ENCODE peak calls at places on chromosome 15, in six cellular contexts. N, L, O, F, A and S are unnamed samples.

GRCh38 chr15:67373266-67373665 is 118.7 kb downstream of the IQCH start:
- DNase-seq in N (no peak), L (no peak), O (no peak), F (no peak), A (no peak), S (no peak)

GRCh38 chr15:100725121-100726069 is 123.0 kb downstream of the ASB7 start:
- DNase-seq in N (no peak), L (no peak), O (peak; percentile 58), F (no peak), A (no peak), S (no peak)

GRCh38 chr15:75553659-75554058 is 25.5 kb downstream of the PTPN9 start:
- DNase-seq in N (no peak), L (no peak), O (no peak), F (no peak), A (no peak), S (no peak)

GRCh38 chr15:70488002-70488605 is 275.3 kb downstream of the UACA start:
- DNase-seq in N (peak; percentile 79), L (peak; percentile 66), O (peak; percentile 91), F (peak; percentile 80), A (no peak), S (peak; percentile 84)

GRCh38 chr15:58458076-58458475 is 26.3 kb downstream of the LIPC start:
- DNase-seq in N (no peak), L (peak; percentile 46), O (no peak), F (no peak), A (no peak), S (peak; percentile 80)

GRCh38 chr15:77865106-77865630 is 212.3 kb downstream of the TBC1D2B start:
- DNase-seq in N (no peak), L (no peak), O (peak; percentile 24), F (no peak), A (no peak), S (no peak)

GRCh38 chr15:34804113-34804512 is 8.8 kb upstream of the ACTC1 start:
- DNase-seq in N (no peak), L (no peak), O (no peak), F (no peak), A (no peak), S (no peak)

GRCh38 chr15:94441782-94442181 is 210.4 kb downstream of the MCTP2 start:
- DNase-seq in N (no peak), L (no peak), O (no peak), F (no peak), A (no peak), S (no peak)

GRCh38 chr15:22888120-22888859 is 49.8 kb downstream of the NIPA2 start:
- DNase-seq in N (peak; percentile 32), L (no peak), O (no peak), F (no peak), A (no peak), S (no peak)

GRCh38 chr15:95561463-95561862 is 769.0 kb upstream of the NR2F2 start:
- DNase-seq in N (no peak), L (no peak), O (no peak), F (no peak), A (no peak), S (no peak)

GRCh38 chr15:77329202-77329601 is 90.7 kb downstream of the PEAK1 start:
- DNase-seq in N (no peak), L (no peak), O (no peak), F (no peak), A (no peak), S (no peak)

GRCh38 chr15:77369168-77369567 is 50.7 kb downstream of the PEAK1 start:
- DNase-seq in N (no peak), L (no peak), O (no peak), F (no peak), A (no peak), S (no peak)

GRCh38 chr15:98226149-98226548 is 265.6 kb downstream of the ARRDC4 start:
- DNase-seq in N (no peak), L (no peak), O (no peak), F (no peak), A (no peak), S (no peak)

GRCh38 chr15:56977232-56977631 is 58.8 kb downstream of the TCF12 start:
- DNase-seq in N (no peak), L (no peak), O (no peak), F (no peak), A (no peak), S (no peak)

GRCh38 chr15:88250826-88251225 is 5.7 kb downstream of the NTRK3 start:
- DNase-seq in N (no peak), L (no peak), O (no peak), F (no peak), A (no peak), S (no peak)

GRCh38 chr15:88247914-88248313 is 8.6 kb downstream of the NTRK3 start:
- DNase-seq in N (no peak), L (no peak), O (no peak), F (no peak), A (no peak), S (no peak)

GRCh38 chr15:88246666-88247446 is 9.7 kb downstream of the NTRK3 start:
- DNase-seq in N (peak; percentile 87), L (peak; percentile 79), O (peak; percentile 94), F (peak; percentile 74), A (peak; percentile 90), S (peak; percentile 72)

GRCh38 chr15:88246081-88246480 is 10.5 kb downstream of the NTRK3 start:
- DNase-seq in N (no peak), L (no peak), O (no peak), F (no peak), A (no peak), S (no peak)

DNA sequence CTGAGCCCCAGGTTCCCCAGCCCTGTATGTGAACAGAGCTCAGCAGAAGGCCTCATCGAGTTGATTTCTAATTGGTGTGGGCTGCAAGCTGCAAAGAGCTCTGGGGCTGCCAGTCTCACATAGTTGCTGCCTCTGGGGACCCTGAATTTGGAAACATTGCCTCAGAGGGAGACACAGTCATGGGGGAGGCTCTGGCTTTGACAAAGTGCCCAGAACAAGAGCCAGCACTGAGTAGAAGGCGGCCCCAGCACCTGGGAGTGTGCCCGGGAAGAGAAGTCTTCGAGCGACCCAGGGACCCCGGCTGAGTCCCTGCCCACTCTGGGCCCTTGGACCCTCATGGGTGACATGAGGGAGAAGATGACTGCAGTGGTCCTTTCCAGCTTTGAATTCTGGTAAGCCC is 7.3 kb downstream of the NTRK3 start:
- DNase-seq in N (no peak), L (no peak), O (peak; percentile 91), F (no peak), A (no peak), S (no peak)
- H3K4me3 ChIP-seq in N (no peak overlapping the region), L (no peak overlapping the region), O (no peak overlapping the region), F (no peak overlapping the region), A (no peak overlapping the region), S (no peak overlapping the region)

GRCh38 chr15:84981711-84982300 is at the start of gene PDE8A:
- DNase-seq in N (peak; percentile 75), L (peak; percentile 64), O (no peak), F (peak; percentile 78), A (peak; percentile 94), S (peak; percentile 77)

GRCh38 chr15:84980196-84981053 is 1.2 kb upstream of the PDE8A start:
- DNase-seq in N (peak; percentile 85), L (peak; percentile 87), O (peak; percentile 94), F (peak; percentile 93), A (peak; percentile 97), S (peak; percentile 92)

GRCh38 chr15:84982301-84982920 is 755 bp downstream of the PDE8A start:
- DNase-seq in N (peak; percentile 38), L (peak; percentile 26), O (peak; percentile 81), F (peak; percentile 65), A (no peak), S (peak; percentile 64)

GRCh38 chr15:84979651-84980050 is 2.0 kb upstream of the PDE8A start:
- DNase-seq in N (peak; percentile 62), L (no peak), O (no peak), F (no peak), A (peak; percentile 55), S (no peak)

GRCh38 chr15:84981054-84981710 is 474 bp upstream of the PDE8A start:
- DNase-seq in N (peak; percentile 96), L (peak; percentile 98), O (peak; percentile 97), F (peak; percentile 97), A (peak; percentile 99), S (peak; percentile 99)
- H3K4me3 ChIP-seq in N (peak overlapping the region; percentile 71), L (peak overlapping the region; percentile 73), O (peak overlapping the region; percentile 83), F (peak overlapping the region; percentile 97), A (peak overlapping the region; percentile 90), S (peak overlapping the region; percentile 76)

GRCh38 chr15:51737538-51738305 is at the start of gene LYSMD2:
- DNase-seq in N (peak; percentile 81), L (peak; percentile 30), O (peak; percentile 94), F (peak; percentile 79), A (peak; percentile 96), S (peak; percentile 80)

GRCh38 chr15:51735211-51735610 is 2.2 kb downstream of the LYSMD2 start:
- DNase-seq in N (no peak), L (peak; percentile 37), O (no peak), F (peak; percentile 52), A (no peak), S (peak; percentile 70)

GRCh38 chr15:51735611-51736010 is 1.8 kb downstream of the LYSMD2 start:
- DNase-seq in N (no peak), L (no peak), O (no peak), F (no peak), A (no peak), S (peak; percentile 45)

GRCh38 chr15:51736646-51737537 is 563 bp downstream of the LYSMD2 start:
- DNase-seq in N (peak; percentile 77), L (no peak), O (peak; percentile 80), F (peak; percentile 71), A (peak; percentile 93), S (peak; percentile 77)

DNA sequence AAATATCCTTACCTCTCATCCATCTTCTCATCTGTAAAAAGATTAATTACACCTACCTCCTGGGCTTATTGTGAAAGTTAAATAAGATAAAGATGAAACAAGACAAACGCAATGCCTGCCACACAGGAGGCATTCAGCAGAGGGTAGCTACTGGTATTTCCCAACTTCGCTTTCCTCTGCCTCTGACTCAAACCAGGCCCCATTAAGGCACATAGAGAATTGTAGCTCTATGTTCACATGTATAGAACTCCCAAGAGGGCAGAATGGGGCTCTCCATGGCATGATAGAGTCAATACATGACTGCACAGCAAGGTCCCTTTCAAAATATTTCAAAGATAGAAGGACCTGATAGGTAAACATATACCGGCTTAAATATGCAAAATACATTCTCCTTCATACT is 1.4 kb downstream of the LYSMD2 start:
- DNase-seq in N (no peak), L (no peak), O (no peak), F (no peak), A (no peak), S (peak; percentile 86)
- H3K4me3 ChIP-seq in N (peak overlapping the region; percentile 64), L (no peak overlapping the region), O (no peak overlapping the region), F (peak overlapping the region; percentile 78), A (no peak overlapping the region), S (peak overlapping the region; percentile 66)

DNA sequence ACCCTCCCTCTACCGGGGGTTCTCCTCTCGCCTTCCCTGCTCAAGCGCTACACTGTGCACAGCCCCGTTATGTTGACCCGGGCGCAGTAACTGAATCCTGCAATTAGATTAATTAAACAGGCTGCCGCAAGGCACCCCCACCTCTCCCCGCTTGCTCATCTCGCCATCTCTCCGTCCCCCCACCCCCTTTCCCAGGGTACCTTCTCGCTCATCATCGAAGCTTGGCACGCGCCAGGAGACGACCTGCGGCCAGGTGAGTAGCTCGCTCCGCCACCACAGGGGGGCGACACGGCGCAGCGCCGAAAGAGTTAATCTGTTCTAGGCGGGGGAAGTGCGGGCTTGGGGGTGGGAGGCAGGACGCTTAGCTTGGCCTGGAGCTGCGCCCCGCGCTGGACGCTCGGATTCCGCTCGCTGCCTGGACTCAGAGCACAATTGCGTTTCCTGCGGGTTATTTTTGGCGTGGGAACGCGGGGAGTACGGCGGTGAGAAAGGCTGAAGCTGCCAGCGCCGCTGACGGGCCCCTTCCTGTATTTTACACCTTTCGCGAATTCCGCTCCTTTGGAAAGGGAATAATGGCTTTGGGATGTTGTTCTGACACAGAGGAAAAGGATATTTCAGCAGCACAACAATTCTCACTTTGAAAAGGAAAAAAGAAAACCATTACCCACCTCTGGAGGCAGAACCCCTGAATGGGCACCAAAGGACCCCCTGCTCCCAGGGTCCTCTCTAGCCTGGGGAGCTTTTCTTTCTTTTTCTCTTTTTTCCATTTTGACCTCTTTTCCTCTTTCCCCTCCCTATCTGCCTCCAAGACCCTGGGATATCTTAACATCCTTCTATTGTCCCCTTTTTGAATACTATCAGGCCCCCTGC is 1.5 kb downstream of the DLL4 start:
- DNase-seq in N (peak; percentile 83), L (peak; percentile 54), O (peak; percentile 85), F (no peak), A (peak; percentile 90), S (peak; percentile 58)
- H3K4me3 ChIP-seq in N (peak overlapping the region; percentile 54), L (peak overlapping the region; percentile 35), O (peak overlapping the region; percentile 1), F (peak overlapping the region; percentile 28), A (peak overlapping the region; percentile 80), S (peak overlapping the region; percentile 29)